ENCODE peak calls at places on chromosomes 1 and 21, in ten cellular contexts. F is PC-3; A is Calu3; N is CD4-positive, alpha-beta T cell; J is hepatocyte; T is osteocyte; R is sigmoid colon; O is endothelial cell; Q is nephron progenitor cell; M is H9. Y is an unnamed sample.
A peak's percentile ranks its signal among the peaks of the same experiment; 100 is the strongest.

GRCh38 chr1:184813528-184814089 is 59.0 kb upstream of the EDEM3 start:
- DNase-seq in F (no peak), A (no peak), N (no peak), J (no peak), T (no peak), R (no peak), O (no peak), Q (no peak), M (no peak), Y (no peak)

GRCh38 chr1:222644649-222645005 is 26.7 kb downstream of the MIA3 start:
- DNase-seq in F (no peak), A (no peak), N (no peak), J (no peak), T (no peak), R (no peak), O (no peak), Q (no peak), M (no peak), Y (no peak)

GRCh38 chr21:14383596-14384210 is 757 bp upstream of the HSPA13 start:
- DNase-seq in F (no peak), A (peak; percentile 4), N (no peak), J (peak; percentile 8), T (no peak), R (no peak), O (no peak), Q (no peak), M (no peak), Y (no peak)

GRCh38 chr1:55233149-55233777 is 18.1 kb upstream of the USP24 start:
- DNase-seq in F (peak; percentile 46), A (peak; percentile 13), N (no peak), J (peak; percentile 41), T (no peak), R (no peak), O (no peak), Q (no peak), M (no peak), Y (no peak)

GRCh38 chr21:32728455-32729237 is 833 bp upstream of the SYNJ1 start:
- DNase-seq in F (no peak), A (no peak), N (no peak), J (no peak), T (no peak), R (no peak), O (no peak), Q (no peak), M (no peak), Y (no peak)

GRCh38 chr1:32884726-32885125 is 1.6 kb upstream of the HPCA start:
- DNase-seq in F (no peak), A (no peak), N (no peak), J (no peak), T (no peak), R (no peak), O (no peak), Q (no peak), M (no peak), Y (no peak)

GRCh38 chr1:198047913-198048312 is 108.9 kb upstream of the NEK7 start:
- DNase-seq in F (no peak), A (no peak), N (no peak), J (no peak), T (no peak), R (no peak), O (no peak), Q (no peak), M (no peak), Y (no peak)

GRCh38 chr1:57536749-57537423 is 113.0 kb upstream of the DAB1 start:
- DNase-seq in F (no peak), A (no peak), N (no peak), J (no peak), T (no peak), R (no peak), O (no peak), Q (no peak), M (no peak), Y (no peak)

GRCh38 chr1:39933956-39934941 is 20.7 kb upstream of the MFSD2A start:
- DNase-seq in F (peak; percentile 32), A (peak; percentile 58), N (no peak), J (peak; percentile 94), T (no peak), R (peak; percentile 91), O (no peak), Q (no peak), M (no peak), Y (no peak)

GRCh38 chr1:207336559-207337467 is 15.3 kb downstream of the CD55 start:
- DNase-seq in F (peak; percentile 97), A (peak; percentile 22), N (no peak), J (peak; percentile 50), T (no peak), R (no peak), O (no peak), Q (no peak), M (no peak), Y (no peak)

GRCh38 chr1:156677616-156678596 is 699 bp upstream of the NES start:
- DNase-seq in F (peak; percentile 75), A (peak; percentile 70), N (no peak), J (peak; percentile 85), T (no peak), R (peak; percentile 88), O (peak; percentile 66), Q (peak; percentile 70), M (peak; percentile 81), Y (no peak)

GRCh38 chr1:168499094-168500049 is 44.4 kb downstream of the XCL2 start:
- DNase-seq in F (peak; percentile 90), A (no peak), N (no peak), J (no peak), T (no peak), R (no peak), O (no peak), Q (no peak), M (no peak), Y (no peak)

GRCh38 chr1:169925505-169926482 is 32.1 kb upstream of the SCYL3 start:
- DNase-seq in F (peak; percentile 58), A (no peak), N (no peak), J (no peak), T (no peak), R (no peak), O (no peak), Q (no peak), M (no peak), Y (no peak)

GRCh38 chr1:21670059-21670881 is 1.1 kb upstream of the RAP1GAP start:
- DNase-seq in F (no peak), A (no peak), N (no peak), J (no peak), T (no peak), R (peak; percentile 52), O (no peak), Q (no peak), M (no peak), Y (no peak)

GRCh38 chr1:198151688-198152087 is 5.1 kb upstream of the NEK7 start:
- DNase-seq in F (no peak), A (no peak), N (no peak), J (no peak), T (no peak), R (no peak), O (no peak), Q (no peak), M (no peak), Y (no peak)

GRCh38 chr1:234699795-234700665 is 90.1 kb upstream of the IRF2BP2 start:
- DNase-seq in F (no peak), A (no peak), N (no peak), J (peak; percentile 75), T (peak; percentile 64), R (peak; percentile 80), O (no peak), Q (no peak), M (peak; percentile 15), Y (no peak)

GRCh38 chr1:215407575-215407974 is 159.5 kb upstream of the KCTD3 start:
- DNase-seq in F (no peak), A (no peak), N (no peak), J (no peak), T (no peak), R (no peak), O (no peak), Q (no peak), M (no peak), Y (no peak)

GRCh38 chr1:151612506-151613274 is 840 bp downstream of the SNX27 start:
- DNase-seq in F (no peak), A (no peak), N (no peak), J (peak; percentile 44), T (peak; percentile 84), R (no peak), O (peak; percentile 42), Q (peak; percentile 50), M (peak; percentile 46), Y (peak; percentile 73)

DNA sequence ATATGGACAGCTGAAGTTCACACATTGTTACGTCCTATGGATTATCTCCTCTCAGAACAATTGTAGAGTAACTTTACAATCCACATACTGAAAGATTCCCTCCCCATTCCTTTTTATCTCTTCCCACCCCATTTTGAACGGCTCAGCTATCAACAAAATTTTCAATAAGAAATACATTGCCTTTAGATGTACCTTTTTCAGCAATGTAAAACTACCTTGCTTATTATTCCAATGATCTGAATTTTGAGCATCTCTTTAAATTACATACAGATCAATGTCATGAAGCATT is 503.7 kb downstream of the SMYD3 start:
- DNase-seq in F (no peak), A (no peak), N (no peak), J (no peak), T (no peak), R (no peak), O (no peak), Q (no peak), M (no peak), Y (no peak)
- TF ChIP-seq CTCF in F (no peak), A (no peak), N (no peak), J (no peak), T (no peak), R (no peak), O (peak; percentile 4), Q (peak; percentile 23), M (no peak), Y (peak; percentile 27)

GRCh38 chr21:38380391-38381137 is 117.7 kb downstream of the ERG start:
- DNase-seq in F (peak; percentile 52), A (no peak), N (no peak), J (no peak), T (no peak), R (no peak), O (no peak), Q (no peak), M (no peak), Y (no peak)
- TF ChIP-seq CTCF in F (peak; percentile 58), A (no peak), N (no peak), J (peak; percentile 27), T (peak; percentile 58), R (no peak), O (peak; percentile 42), Q (peak; percentile 30), M (peak; percentile 37), Y (peak; percentile 66)

DNA sequence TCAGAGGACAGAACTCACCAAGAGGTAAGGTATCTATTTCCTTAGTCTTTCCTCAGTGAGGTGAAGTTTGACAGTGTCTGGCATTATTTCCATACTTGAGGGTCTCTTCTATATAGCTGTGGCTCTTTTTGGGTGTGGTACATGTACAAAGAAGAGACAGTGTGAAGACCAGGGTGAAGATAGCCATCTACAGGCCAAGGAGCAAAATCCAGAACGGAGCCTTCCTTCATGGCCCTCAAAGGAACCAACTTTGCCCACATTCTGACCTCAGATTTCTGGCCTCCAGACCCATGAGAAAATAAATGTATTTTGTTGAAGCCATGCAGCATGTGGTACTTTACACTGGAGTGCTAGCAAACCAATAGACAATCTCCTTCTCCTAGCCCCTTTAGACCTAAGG is 858.5 kb upstream of the B3GALT2 start:
- DNase-seq in F (no peak), A (no peak), N (no peak), J (no peak), T (no peak), R (no peak), O (no peak), Q (no peak), M (no peak), Y (no peak)
- TF ChIP-seq CTCF in F (no peak), A (no peak), N (no peak), J (no peak), T (no peak), R (no peak), O (no peak), Q (no peak), M (no peak), Y (no peak)

GRCh38 chr1:182015360-182015759 is 46.2 kb downstream of the ZNF648 start:
- DNase-seq in F (no peak), A (no peak), N (no peak), J (no peak), T (no peak), R (no peak), O (no peak), Q (no peak), M (no peak), Y (no peak)
- TF ChIP-seq CTCF in F (peak; percentile 34), A (no peak), N (no peak), J (no peak), T (no peak), R (no peak), O (no peak), Q (no peak), M (peak; percentile 63), Y (no peak)

Y was measured in type B pancreatic cell.